ENCODE peak calls at places on chromosomes 16 and 17, in four cellular contexts. R is AG10803; O is cardiac fibroblast; V is activated CD8-positive, alpha-beta T cell treated with anti-CD3 and anti-CD28 coated beads for 36 hours. I is an unnamed sample.

GRCh38 chr16:84941916-84942315 is 69.4 kb downstream of the ZDHHC7 start:
- DNase-seq in V (no peak), R (peak), O (no peak), I (no peak)

GRCh38 chr16:85363427-85363826 is 249.7 kb upstream of the GSE1 start:
- DNase-seq in V (no peak), O (no peak), R (no peak), I (no peak)

GRCh38 chr17:48215583-48216139 is 108.1 kb downstream of the SNX11 start:
- DNase-seq in O (peak), R (peak), V (no peak), I (no peak)

GRCh38 chr17:63997341-63998048 is 656 bp upstream of the PRR29 start:
- DNase-seq in O (no peak), V (no peak), R (no peak), I (no peak)

GRCh38 chr17:55735784-55736405 is 13.2 kb upstream of the TMEM100 start:
- DNase-seq in R (peak), O (peak), V (peak), I (peak)

GRCh38 chr17:14427914-14428639 is 127.2 kb downstream of the HS3ST3B1 start:
- DNase-seq in O (no peak), R (no peak), V (peak), I (no peak)

GRCh38 chr16:46894011-46894672 is 10.0 kb downstream of the GPT2 start:
- DNase-seq in R (peak), V (no peak), O (no peak), I (no peak)

GRCh38 chr16:68792465-68793324 is 50.6 kb upstream of the TANGO6 start:
- DNase-seq in V (no peak), O (peak), R (peak), I (no peak)

GRCh38 chr16:57628008-57628781 is at the start of gene ADGRG1:
- DNase-seq in V (peak), O (peak), R (peak), I (peak)

GRCh38 chr16:9124908-9125584 is 33.6 kb downstream of the HAPSTR1 start:
- DNase-seq in V (no peak), R (no peak), O (no peak), I (no peak)
- TF ChIP-seq CTCF in V (no peak), R (no peak), O (no peak), I (no peak)

DNA sequence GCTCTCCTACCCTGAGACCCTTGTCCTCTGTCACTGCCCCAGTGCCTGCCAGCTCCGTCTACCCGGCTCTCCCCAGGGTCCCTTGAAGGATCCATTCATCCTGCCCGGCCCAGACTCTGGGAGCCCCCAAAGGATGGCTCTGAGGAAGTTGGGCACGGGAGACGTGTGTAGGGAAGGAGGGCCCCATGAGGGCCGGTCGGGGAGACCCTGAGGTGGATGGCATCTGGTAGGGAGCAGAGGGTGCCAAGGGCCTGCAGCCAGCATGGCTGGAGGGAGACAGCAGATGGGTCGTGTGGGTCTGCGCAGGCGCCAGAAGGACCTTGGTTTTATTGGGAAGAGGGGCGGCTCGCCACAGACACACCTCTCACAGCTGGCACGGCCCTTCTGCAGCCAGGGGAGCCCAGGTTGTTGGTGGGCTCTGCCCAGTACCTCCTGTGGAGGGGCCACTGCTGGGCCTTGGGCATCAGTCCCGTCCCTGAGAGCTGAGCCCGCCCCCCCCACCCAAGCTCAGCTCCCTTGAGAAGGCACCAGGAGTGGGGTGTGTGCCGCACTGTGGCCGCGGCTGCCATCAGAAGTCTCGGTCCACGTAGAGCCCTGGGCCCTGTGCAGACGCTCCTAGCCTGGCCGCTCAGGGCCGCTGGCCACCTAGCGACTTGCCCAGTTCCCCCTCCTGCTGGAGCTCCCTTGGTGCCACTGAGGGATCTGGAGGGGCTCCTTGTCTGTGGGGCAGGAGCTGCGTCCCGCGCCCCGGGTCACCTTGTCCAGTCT is 16.0 kb downstream of the KCTD5 start:
- DNase-seq in V (no peak), R (no peak), O (no peak), I (no peak)
- TF ChIP-seq CTCF in V (no peak), R (no peak), O (no peak), I (no peak)

DNA sequence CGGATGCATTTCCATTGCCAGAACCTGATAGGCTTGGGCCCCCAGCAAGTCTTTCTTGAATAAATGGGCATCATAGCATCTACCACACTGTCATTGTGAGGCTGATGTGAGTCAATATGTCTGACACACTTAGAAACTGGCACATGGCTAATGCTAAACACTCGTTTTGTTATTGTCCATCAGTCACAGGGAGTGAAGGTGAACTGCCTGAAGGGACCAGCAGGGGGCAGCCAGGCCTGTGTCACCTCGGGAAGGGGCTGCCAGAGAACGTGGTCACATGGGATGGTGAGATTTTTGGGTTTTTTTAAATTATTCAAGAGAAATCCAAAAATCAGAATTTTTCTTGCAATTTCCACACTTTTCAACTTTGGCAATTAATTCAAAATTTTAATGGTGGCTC is 831 bp upstream of the RCVRN start:
- DNase-seq in O (no peak), R (peak), V (peak), I (peak)
- TF ChIP-seq CTCF in O (peak), R (peak), V (peak), I (peak)

DNA sequence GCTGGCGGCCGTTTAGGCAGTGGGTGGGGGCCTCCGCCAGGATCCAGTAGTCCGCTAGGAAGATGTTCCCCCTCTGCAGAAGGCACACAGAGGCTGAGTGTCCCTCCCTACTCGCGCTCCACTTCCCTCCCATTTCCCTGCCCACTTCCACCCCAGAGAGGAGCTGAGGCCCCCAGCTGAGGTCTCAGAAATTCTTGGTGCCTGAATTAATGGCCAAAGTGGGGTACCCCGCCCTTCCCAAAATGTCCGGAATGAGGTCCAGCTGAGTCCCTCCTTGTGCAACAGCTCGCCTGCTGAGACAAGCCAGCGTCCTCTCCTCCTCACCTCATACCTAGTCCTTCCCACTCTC is 7.9 kb downstream of the ALOXE3 start:
- DNase-seq in R (no peak), V (no peak), O (no peak), I (no peak)
- TF ChIP-seq CTCF in R (no peak), V (peak), O (no peak), I (no peak)

GRCh38 chr16:78024159-78024558 is 1.8 kb downstream of the CLEC3A start:
- DNase-seq in R (no peak), O (no peak), V (no peak), I (no peak)
- TF ChIP-seq CTCF in R (no peak), O (no peak), V (no peak), I (no peak)

DNA sequence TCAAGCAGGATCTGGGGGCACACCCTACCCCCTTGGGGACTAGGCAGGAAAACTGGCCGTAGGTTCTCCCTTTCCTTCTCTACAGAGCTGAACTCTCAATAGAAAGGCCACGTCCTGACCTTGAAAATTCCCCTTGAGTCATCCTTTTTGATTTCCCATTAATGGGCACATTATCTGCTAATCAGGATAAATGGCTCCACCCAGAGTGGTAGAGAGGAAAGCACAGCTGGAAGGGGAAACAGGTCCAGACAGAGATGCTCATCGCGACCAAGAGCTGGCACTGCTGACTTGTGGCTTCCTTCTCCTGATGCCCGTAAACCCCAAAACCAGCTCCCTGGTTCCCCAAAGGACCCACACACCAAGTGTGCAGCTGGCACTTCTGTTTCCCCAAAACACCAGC is 206.5 kb upstream of the CDH5 start:
- DNase-seq in O (peak), R (peak), V (no peak), I (no peak)
- TF ChIP-seq CTCF in O (no peak), R (peak), V (no peak), I (no peak)

DNA sequence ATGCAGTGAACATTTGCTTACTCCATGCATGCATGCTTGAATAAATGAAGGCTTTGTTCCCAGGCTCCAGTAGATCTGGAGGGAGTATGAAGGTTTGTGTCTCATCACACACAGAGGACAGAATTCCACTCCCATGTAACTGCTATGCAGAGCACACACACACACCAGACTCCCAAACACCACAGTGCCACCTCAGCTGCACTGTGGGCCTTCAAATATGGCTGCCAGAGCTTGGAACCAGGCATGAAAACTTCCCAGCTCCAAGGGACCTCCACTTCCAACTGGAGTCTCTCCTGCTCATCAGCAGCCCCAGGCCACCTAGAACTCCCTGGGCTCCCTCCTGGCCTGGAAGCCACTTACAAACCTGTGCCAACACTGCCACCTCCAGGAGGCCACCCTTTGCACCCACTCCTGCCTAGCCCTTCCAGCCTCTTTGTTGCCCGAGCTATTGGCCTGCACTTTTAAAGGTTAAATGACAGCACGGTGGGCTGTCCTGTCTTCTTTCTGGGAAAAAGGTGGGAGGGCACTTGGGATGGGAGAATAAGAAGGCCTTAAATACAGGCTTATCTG is 151.2 kb downstream of the ZNF423 start:
- DNase-seq in O (peak), V (peak), R (no peak), I (no peak)
- TF ChIP-seq CTCF in O (no peak), V (no peak), R (no peak), I (no peak)

GRCh38 chr16:11550651-11551498 is 35.8 kb downstream of the LITAF start:
- DNase-seq in O (no peak), V (no peak), R (no peak), I (no peak)

GRCh38 chr16:11554054-11554453 is 32.7 kb downstream of the LITAF start:
- DNase-seq in O (no peak), V (no peak), R (no peak), I (no peak)

GRCh38 chr16:11552445-11552844 is 34.3 kb downstream of the LITAF start:
- DNase-seq in V (no peak), R (no peak), O (no peak), I (no peak)

GRCh38 chr16:11553371-11553770 is 33.3 kb downstream of the LITAF start:
- DNase-seq in R (no peak), V (no peak), O (no peak), I (no peak)

GRCh38 chr16:11551842-11552241 is 34.9 kb downstream of the LITAF start:
- DNase-seq in R (no peak), V (no peak), O (no peak), I (no peak)
- TF ChIP-seq CTCF in R (no peak), V (no peak), O (no peak), I (no peak)

I was measured in GM13976.